ENCODE peak calls at places on chromosomes 13 and 19, in five cellular contexts. Z is NB4, U is AG04449, V is BJ, T is left ventricle myocardium inferior. F is an unnamed sample.

GRCh38 chr13:99383946-99384345 is 76.7 kb upstream of the GPR183 start:
- DNase-seq in Z (no peak), U (no peak), V (no peak), T (no peak), F (no peak)

GRCh38 chr19:35267818-35268545 is 780 bp upstream of the USF2 start:
- DNase-seq in Z (peak; percentile 71), U (no peak), V (no peak), T (peak; percentile 83), F (no peak)

GRCh38 chr19:49590971-49591730 is at the start of gene PRR12:
- DNase-seq in Z (peak; percentile 88), U (no peak), V (no peak), T (peak; percentile 62), F (no peak)

GRCh38 chr13:30572859-30573275 is 44.9 kb upstream of the USPL1 start:
- DNase-seq in Z (peak; percentile 75), U (no peak), V (no peak), T (no peak), F (no peak)

GRCh38 chr19:51345076-51345620 is 3.2 kb upstream of the VSIG10L start:
- DNase-seq in Z (no peak), U (no peak), V (no peak), T (no peak), F (no peak)

GRCh38 chr13:20525144-20525600 is 485 bp downstream of the CRYL1 start:
- DNase-seq in Z (no peak), U (no peak), V (no peak), T (peak; percentile 46), F (no peak)

GRCh38 chr19:42270346-42271044 is 1.4 kb downstream of the CIC start:
- DNase-seq in Z (peak; percentile 60), U (no peak), V (no peak), T (no peak), F (peak; percentile 90)

GRCh38 chr19:51830263-51830662 is 35.3 kb downstream of the FPR3 start:
- DNase-seq in Z (peak; percentile 85), U (no peak), V (no peak), T (no peak), F (no peak)

GRCh38 chr13:114129649-114130062 is 2.8 kb downstream of the RASA3 start:
- DNase-seq in Z (peak; percentile 78), U (no peak), V (no peak), T (no peak), F (no peak)

GRCh38 chr13:79772811-79773210 is 291.9 kb downstream of the NDFIP2 start:
- DNase-seq in Z (no peak), U (no peak), V (no peak), T (no peak), F (no peak)

GRCh38 chr13:28655566-28655965 is 3.4 kb upstream of the POMP start:
- DNase-seq in Z (no peak), U (no peak), V (peak; percentile 47), T (no peak), F (no peak)

GRCh38 chr13:43804461-43805070 is 17.8 kb upstream of the ENOX1 start:
- DNase-seq in Z (peak; percentile 62), U (no peak), V (no peak), T (no peak), F (no peak)

GRCh38 chr13:76745246-76746200 is 140.7 kb downstream of the KCTD12 start:
- DNase-seq in Z (peak; percentile 78), U (no peak), V (no peak), T (no peak), F (no peak)

GRCh38 chr19:55529636-55530230 is 7.2 kb downstream of the SBK2 start:
- DNase-seq in Z (no peak), U (no peak), V (no peak), T (no peak), F (no peak)

GRCh38 chr13:75760182-75760981 is 124.3 kb downstream of the LMO7 start:
- DNase-seq in Z (no peak), U (no peak), V (no peak), T (no peak), F (no peak)

GRCh38 chr13:99303863-99304521 is 3.2 kb downstream of the GPR183 start:
- DNase-seq in Z (peak; percentile 67), U (no peak), V (no peak), T (no peak), F (no peak)

GRCh38 chr19:47157455-47158321 is 27.1 kb downstream of the SAE1 start:
- DNase-seq in Z (peak; percentile 91), U (no peak), V (no peak), T (peak; percentile 45), F (peak; percentile 77)

GRCh38 chr19:17170538-17171297 is 44.4 kb upstream of the USE1 start:
- DNase-seq in Z (no peak), U (no peak), V (no peak), T (no peak), F (no peak)

GRCh38 chr13:112657850-112658445 is 31.9 kb upstream of the ATP11A start:
- DNase-seq in Z (no peak), U (peak; percentile 29), V (no peak), T (no peak), F (peak; percentile 73)

GRCh38 chr13:25886438-25887214 is 165.2 kb downstream of the SHISA2 start:
- DNase-seq in Z (peak; percentile 72), U (peak; percentile 71), V (no peak), T (no peak), F (no peak)

GRCh38 chr13:27120011-27120410 is 51.6 kb downstream of the USP12 start:
- DNase-seq in Z (no peak), U (no peak), V (no peak), T (no peak), F (no peak)

GRCh38 chr19:8307400-8307964 is 676 bp downstream of the CD320 start:
- DNase-seq in Z (peak; percentile 70), U (no peak), V (no peak), T (no peak), F (no peak)
- H3K4me3 ChIP-seq in Z (peak overlapping the region; percentile 92), U (peak overlapping the region; percentile 69), V (peak overlapping the region; percentile 60), T (peak overlapping the region; percentile 77), F (peak overlapping the region; percentile 73)

GRCh38 chr19:8456064-8456463 is 11.3 kb downstream of the HNRNPM start:
- DNase-seq in Z (peak; percentile 47), U (no peak), V (no peak), T (no peak), F (no peak)
- TF ChIP-seq CTCF in Z (peak; percentile 24), U (peak; percentile 12), V (peak; percentile 30), T (peak; percentile 51), F (peak; percentile 31)

GRCh38 chr19:4415352-4415751 is 12.9 kb downstream of the CHAF1A start:
- DNase-seq in Z (no peak), U (no peak), V (no peak), T (no peak), F (no peak)

GRCh38 chr19:4413588-4413987 is 11.1 kb downstream of the CHAF1A start:
- DNase-seq in Z (no peak), U (no peak), V (no peak), T (no peak), F (no peak)

GRCh38 chr19:4414144-4414799 is 11.8 kb downstream of the CHAF1A start:
- DNase-seq in Z (peak; percentile 19), U (no peak), V (no peak), T (no peak), F (no peak)

GRCh38 chr19:4416268-4416667 is 13.8 kb downstream of the CHAF1A start:
- DNase-seq in Z (no peak), U (no peak), V (no peak), T (no peak), F (no peak)

DNA sequence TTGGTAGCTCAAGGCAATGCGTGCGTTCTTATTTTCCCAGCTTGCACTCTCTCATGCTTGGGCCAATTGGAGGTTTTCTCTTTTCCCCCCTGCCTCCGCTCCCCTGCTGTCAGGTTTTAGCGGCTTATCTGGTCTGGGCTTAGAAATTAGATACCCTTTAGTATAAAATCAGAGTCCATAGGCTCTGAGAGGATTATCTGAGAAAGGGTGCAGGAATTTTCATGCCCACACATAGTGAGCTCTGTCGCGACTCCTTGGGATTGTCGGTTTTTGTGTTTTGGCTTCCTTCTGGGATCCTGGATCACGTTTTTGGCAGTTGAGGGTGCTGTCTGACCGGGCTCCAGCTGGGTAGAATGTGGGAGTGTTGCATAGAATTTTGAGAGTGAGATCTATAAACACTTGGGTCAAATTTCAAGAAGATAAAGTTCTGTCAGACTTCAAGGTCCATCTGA is 12.4 kb downstream of the CHAF1A start:
- DNase-seq in Z (no peak), U (no peak), V (no peak), T (no peak), F (no peak)
- H3K4me3 ChIP-seq in Z (no peak overlapping the region), U (no peak overlapping the region), V (no peak overlapping the region), T (no peak overlapping the region), F (peak overlapping the region; percentile 26)

DNA sequence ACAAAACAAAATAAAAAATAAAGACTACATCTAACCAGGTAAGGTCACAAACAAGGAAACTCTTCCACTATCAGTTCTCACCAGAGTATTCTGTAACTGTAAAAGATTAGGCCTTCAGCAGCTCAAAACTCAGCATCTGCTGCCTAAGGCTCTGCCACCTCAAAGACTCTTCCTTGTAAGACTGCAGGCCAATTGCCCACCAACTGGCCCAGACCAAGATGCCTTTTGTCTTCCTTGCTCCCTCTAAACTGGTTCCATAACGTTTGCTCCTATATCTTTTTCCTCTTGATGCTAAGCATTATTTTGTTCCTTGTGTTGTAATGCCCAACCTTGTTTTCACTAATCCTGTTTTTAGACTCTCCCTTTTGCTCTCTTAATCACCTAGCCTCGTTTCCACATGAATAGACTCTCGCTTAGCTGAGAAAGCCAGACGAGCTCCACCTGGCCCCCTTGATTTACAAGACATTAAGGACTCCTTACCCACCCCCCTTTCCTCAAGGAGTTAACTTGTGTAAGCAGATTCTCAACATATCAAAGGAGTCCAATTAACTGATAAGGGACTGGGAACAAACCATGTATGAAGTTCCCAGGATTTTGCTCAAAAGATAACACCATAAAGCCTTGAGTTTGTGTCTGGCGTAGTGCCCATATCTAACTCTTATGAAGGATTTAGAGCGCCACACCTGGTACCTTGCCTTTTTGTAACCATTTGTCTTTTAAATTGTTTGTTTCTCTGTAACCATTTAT is 1.5 kb downstream of the ZNF814 start:
- DNase-seq in Z (no peak), U (no peak), V (no peak), T (no peak), F (peak; percentile 79)
- TF ChIP-seq CTCF in Z (no peak), U (no peak), V (no peak), T (no peak), F (no peak)

GRCh38 chr13:35699805-35700204 is 223.3 kb upstream of the MAB21L1 start:
- DNase-seq in Z (no peak), U (no peak), V (peak; percentile 90), T (no peak), F (no peak)
- H3K4me3 ChIP-seq in Z (no peak overlapping the region), U (peak overlapping the region; percentile 37), V (peak overlapping the region; percentile 24), T (no peak overlapping the region), F (peak overlapping the region; percentile 19)

GRCh38 chr19:44356383-44357111 is at the start of gene ZNF112:
- DNase-seq in Z (no peak), U (peak; percentile 59), V (peak; percentile 69), T (peak; percentile 83), F (peak; percentile 72)
- TF ChIP-seq CTCF in Z (no peak), U (no peak), V (no peak), T (no peak), F (no peak)

GRCh38 chr19:20271215-20271926 is 104.4 kb downstream of the ZNF486 start:
- DNase-seq in Z (no peak), U (no peak), V (no peak), T (no peak), F (no peak)

GRCh38 chr19:20273376-20273775 is 106.4 kb downstream of the ZNF486 start:
- DNase-seq in Z (no peak), U (no peak), V (no peak), T (no peak), F (no peak)

GRCh38 chr19:20273951-20274578 is 107.1 kb downstream of the ZNF486 start:
- DNase-seq in Z (no peak), U (no peak), V (no peak), T (no peak), F (no peak)

GRCh38 chr19:20269461-20269860 is 102.4 kb downstream of the ZNF486 start:
- DNase-seq in Z (no peak), U (no peak), V (no peak), T (no peak), F (no peak)
- H3K4me3 ChIP-seq in Z (no peak overlapping the region), U (no peak overlapping the region), V (no peak overlapping the region), T (no peak overlapping the region), F (no peak overlapping the region)